ENCODE peak calls at places on chromosomes 5 and 9, in four cellular contexts. P, H, T and A are unnamed samples.

GRCh38 chr5:123371575-123372179 is 51.5 kb downstream of the CEP120 start:
- DNase-seq in P (peak), H (peak), T (no peak), A (no peak)

GRCh38 chr9:12640021-12640587 is 53.1 kb upstream of the TYRP1 start:
- DNase-seq in P (peak), H (no peak), T (no peak), A (peak)

GRCh38 chr9:81915801-81916505 is 12.3 kb upstream of the SPATA31D4 start:
- DNase-seq in P (peak), H (no peak), T (no peak), A (no peak)

GRCh38 chr5:9386945-9387344 is 158.9 kb downstream of the SEMA5A start:
- DNase-seq in P (no peak), H (no peak), T (no peak), A (no peak)

GRCh38 chr9:132987021-132987620 is 8.6 kb downstream of the GFI1B start:
- DNase-seq in P (no peak), H (peak), T (no peak), A (no peak)

GRCh38 chr5:67520161-67520886 is 323.7 kb upstream of the CD180 start:
- DNase-seq in P (peak), H (no peak), T (no peak), A (no peak)

GRCh38 chr5:180402716-180403115 is 49.6 kb upstream of the GFPT2 start:
- DNase-seq in P (no peak), H (peak), T (no peak), A (no peak)

GRCh38 chr5:141637266-141637692 is 482 bp downstream of the RELL2 start:
- DNase-seq in P (no peak), H (no peak), T (no peak), A (no peak)

GRCh38 chr5:74468421-74468820 is 172.1 kb downstream of the ENC1 start:
- DNase-seq in P (no peak), H (no peak), T (no peak), A (no peak)

GRCh38 chr9:28774433-28775029 is 1201.2 kb upstream of the C9orf72 start:
- DNase-seq in P (peak), H (no peak), T (no peak), A (no peak)

GRCh38 chr9:127803507-127804352 is 1.0 kb downstream of the FPGS start:
- DNase-seq in P (peak), H (peak), T (no peak), A (peak)

GRCh38 chr9:131432597-131433301 is 38.9 kb downstream of the PRRC2B start:
- DNase-seq in P (peak), H (no peak), T (no peak), A (peak)

GRCh38 chr5:125541085-125541484 is 794.6 kb upstream of the ZNF608 start:
- DNase-seq in P (no peak), H (no peak), T (no peak), A (no peak)

GRCh38 chr5:149345892-149346222 is 558 bp downstream of the GRPEL2 start:
- DNase-seq in P (peak), H (no peak), T (no peak), A (peak)

GRCh38 chr9:35481347-35481975 is 8.4 kb upstream of the RUSC2 start:
- DNase-seq in P (peak), H (no peak), T (no peak), A (peak)

GRCh38 chr5:107935641-107936040 is 264.9 kb upstream of the EFNA5 start:
- DNase-seq in P (no peak), H (no peak), T (no peak), A (no peak)

GRCh38 chr5:151448038-151448985 is 909 bp downstream of the SLC36A1 start:
- DNase-seq in P (peak), H (no peak), T (no peak), A (no peak)